ENCODE peak calls at places on chromosomes 2 and 18, in six cellular contexts. L is dorsolateral prefrontal cortex, F is OCI-LY7, I is kidney, H is esophagus squamous epithelium, N is pancreas. J is an unnamed sample.

GRCh38 chr2:44767691-44768090 is 173.8 kb upstream of the SIX3 start:
- DNase-seq in L (no peak), F (no peak), I (no peak), H (no peak), N (no peak), J (no peak)

GRCh38 chr2:32067549-32067948 is 4.2 kb downstream of the SPAST start:
- DNase-seq in L (no peak), F (no peak), I (no peak), H (no peak), N (no peak), J (no peak)

GRCh38 chr18:55779711-55780590 is 192.0 kb upstream of the TCF4 start:
- DNase-seq in L (peak), F (peak), I (peak), H (no peak), N (no peak), J (no peak)

GRCh38 chr2:236657215-236657614 is 87.6 kb downstream of the ACKR3 start:
- DNase-seq in L (no peak), F (no peak), I (no peak), H (no peak), N (peak), J (no peak)

GRCh38 chr2:39033980-39034379 is 86.9 kb downstream of the SOS1 start:
- DNase-seq in L (no peak), F (no peak), I (no peak), H (no peak), N (no peak), J (no peak)

GRCh38 chr2:10287766-10288165 is 14.9 kb upstream of the HPCAL1 start:
- DNase-seq in L (peak), F (no peak), I (no peak), H (no peak), N (no peak), J (no peak)

GRCh38 chr2:233455006-233455405 is 100.7 kb downstream of the DGKD start:
- DNase-seq in L (no peak), F (no peak), I (peak), H (no peak), N (no peak), J (no peak)

GRCh38 chr2:230564805-230565779 is 147.6 kb upstream of the CAB39 start:
- DNase-seq in L (no peak), F (peak), I (no peak), H (no peak), N (no peak), J (peak)

GRCh38 chr2:124318913-124319312 is 293.8 kb downstream of the CNTNAP5 start:
- DNase-seq in L (no peak), F (no peak), I (no peak), H (no peak), N (no peak), J (no peak)

GRCh38 chr2:228646061-228646460 is 464.6 kb upstream of the SPHKAP start:
- DNase-seq in L (no peak), F (no peak), I (no peak), H (no peak), N (no peak), J (no peak)

GRCh38 chr2:221571391-221572179 is 519 bp downstream of the EPHA4 start:
- DNase-seq in L (no peak), F (no peak), I (peak), H (no peak), N (peak), J (peak)

GRCh38 chr2:46241344-46241743 is 55.9 kb upstream of the EPAS1 start:
- DNase-seq in L (no peak), F (no peak), I (no peak), H (no peak), N (no peak), J (no peak)

GRCh38 chr2:223019390-223019930 is 32.5 kb upstream of the KCNE4 start:
- DNase-seq in L (no peak), F (no peak), I (no peak), H (no peak), N (no peak), J (no peak)

GRCh38 chr18:74632088-74632679 is 34.5 kb downstream of the ZNF407 start:
- DNase-seq in L (no peak), F (no peak), I (no peak), H (no peak), N (no peak), J (no peak)

GRCh38 chr18:22180722-22181121 is 11.3 kb downstream of the GATA6 start:
- DNase-seq in L (no peak), F (no peak), I (no peak), H (no peak), N (no peak), J (no peak)

GRCh38 chr2:160338891-160339290 is 138.8 kb upstream of the ITGB6 start:
- DNase-seq in L (no peak), F (no peak), I (peak), H (no peak), N (no peak), J (no peak)

GRCh38 chr2:196546151-196546919 is 93.2 kb upstream of the CCDC150 start:
- DNase-seq in L (no peak), F (no peak), I (no peak), H (no peak), N (no peak), J (no peak)

GRCh38 chr2:130371723-130372054 is 15.8 kb downstream of the PTPN18 start:
- DNase-seq in L (no peak), F (no peak), I (peak), H (no peak), N (no peak), J (no peak)

GRCh38 chr2:118319271-118319684 is 231.0 kb downstream of the INSIG2 start:
- DNase-seq in L (no peak), F (no peak), I (no peak), H (no peak), N (no peak), J (no peak)

GRCh38 chr18:44715245-44715644 is 34.6 kb downstream of the SETBP1 start:
- DNase-seq in L (no peak), F (no peak), I (peak), H (no peak), N (no peak), J (no peak)

GRCh38 chr18:58863539-58864145 is 1.0 kb upstream of the ZNF532 start:
- DNase-seq in L (peak), F (peak), I (peak), H (no peak), N (peak), J (no peak)

GRCh38 chr2:208319403-208319802 is 53.3 kb downstream of the PIKFYVE start:
- DNase-seq in L (no peak), F (no peak), I (no peak), H (no peak), N (no peak), J (peak)

GRCh38 chr2:137981112-137981679 is 16.9 kb downstream of the HNMT start:
- DNase-seq in L (no peak), F (no peak), I (no peak), H (no peak), N (no peak), J (no peak)

GRCh38 chr2:152354909-152355308 is 19.9 kb downstream of the FMNL2 start:
- DNase-seq in L (no peak), F (no peak), I (no peak), H (no peak), N (no peak), J (no peak)

GRCh38 chr2:20573611-20574422 is 77.1 kb downstream of the HS1BP3 start:
- DNase-seq in L (peak), F (no peak), I (peak), H (no peak), N (no peak), J (no peak)

GRCh38 chr2:127859712-127860085 is 1.7 kb upstream of the POLR2D start:
- DNase-seq in L (no peak), F (peak), I (peak), H (no peak), N (peak), J (no peak)

GRCh38 chr2:144905956-144906355 is 386.0 kb upstream of the ZEB2 start:
- DNase-seq in L (no peak), F (no peak), I (no peak), H (no peak), N (no peak), J (no peak)

GRCh38 chr18:8367217-8367988 is 241.8 kb upstream of the RAB12 start:
- DNase-seq in L (peak), F (no peak), I (peak), H (no peak), N (peak), J (no peak)

DNA sequence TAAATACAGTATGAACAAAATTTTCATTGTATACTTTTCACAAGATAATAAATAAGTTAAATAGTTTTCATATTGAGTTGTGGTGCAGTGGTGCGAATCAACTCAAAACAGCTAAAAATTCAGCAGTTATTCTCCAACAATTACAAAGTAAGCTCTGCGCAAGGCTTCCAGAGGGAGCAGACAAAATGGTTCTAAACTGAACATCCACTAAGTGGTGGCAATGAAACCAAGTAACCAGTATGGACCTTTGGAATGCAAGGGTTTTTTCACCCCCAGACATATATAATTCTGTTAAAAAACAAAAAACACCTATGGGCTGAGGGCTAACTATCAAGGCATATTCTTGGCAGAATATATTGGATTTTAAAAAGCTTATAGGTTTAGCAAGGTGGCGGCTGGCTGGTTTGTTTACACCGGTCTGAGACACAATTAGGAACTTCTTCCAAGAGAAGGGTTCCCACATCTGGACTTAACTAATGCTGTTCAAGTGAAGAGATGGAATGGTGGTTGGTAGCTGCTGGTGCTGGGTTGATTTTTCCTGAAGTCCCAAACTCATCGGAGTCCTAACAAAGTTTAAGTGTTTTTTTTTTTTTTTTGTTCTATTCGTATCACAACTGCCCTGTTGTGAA is 2.9 kb downstream of the ZFP36L2 start:
- DNase-seq in L (no peak), F (no peak), I (peak), H (no peak), N (no peak), J (peak)
- H3K4me3 ChIP-seq in L (peak), F (peak), I (peak), H (peak), N (peak), J (peak)

DNA sequence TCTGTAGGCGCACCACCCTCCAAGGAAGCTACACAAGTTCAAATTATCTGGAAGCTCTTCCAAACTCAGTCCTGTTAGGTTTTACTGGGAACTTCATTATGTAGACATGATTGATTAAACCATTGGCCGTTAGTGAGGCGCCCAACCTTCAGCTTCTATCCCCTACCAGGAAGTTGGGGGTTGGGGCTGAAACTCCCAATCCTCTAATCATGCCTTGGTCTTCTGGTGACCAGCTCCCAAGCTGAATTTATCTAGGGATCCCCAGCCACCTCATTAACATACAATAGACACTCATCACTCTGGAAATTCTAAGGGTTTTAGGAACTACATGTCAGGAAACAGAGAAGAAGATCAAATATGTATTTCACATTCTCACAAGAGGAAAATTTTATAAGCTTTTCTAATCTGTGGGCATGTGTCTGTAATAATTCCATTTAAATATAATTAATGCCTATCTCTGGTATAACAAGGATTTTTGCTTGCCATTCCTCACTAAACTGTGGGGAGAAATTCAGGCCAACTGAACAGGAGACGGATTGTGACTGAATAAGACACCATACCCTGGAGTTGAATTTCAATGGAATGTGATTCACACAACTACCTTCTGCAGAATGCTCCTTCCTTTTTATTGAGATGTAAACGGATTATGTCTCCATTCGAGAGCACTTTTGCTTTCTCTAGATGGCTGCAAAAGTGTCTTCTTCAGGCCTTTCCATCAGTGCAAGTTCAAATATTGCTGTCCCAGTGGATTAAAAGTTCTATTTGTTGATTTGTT is 328.6 kb downstream of the LRRTM1 start:
- DNase-seq in L (no peak), F (no peak), I (no peak), H (no peak), N (no peak), J (no peak)
- TF ChIP-seq CTCF in L (no peak), F (no peak), I (no peak), H (no peak), N (no peak), J (no peak)

DNA sequence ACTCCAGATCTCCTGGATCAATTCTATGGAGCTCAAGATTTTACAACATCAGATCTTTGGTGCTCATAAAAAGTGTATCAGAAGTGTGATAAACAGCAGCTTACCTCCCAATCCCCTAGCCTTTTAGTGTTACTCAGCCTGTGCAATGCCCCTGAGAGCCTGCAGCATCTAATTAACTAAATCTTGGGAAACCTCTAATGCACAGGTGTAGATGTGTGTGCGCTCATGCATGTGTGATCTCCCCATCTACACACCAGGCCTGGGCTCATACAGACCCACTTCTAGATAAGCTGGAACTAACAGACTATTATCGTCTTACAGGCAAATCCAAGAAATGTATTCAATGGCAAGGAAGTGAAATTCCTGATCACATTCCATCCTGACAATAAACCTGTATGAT is 7.5 kb downstream of the SUCLG1 start:
- DNase-seq in L (no peak), F (peak), I (no peak), H (no peak), N (no peak), J (no peak)
- H3K27ac ChIP-seq in L (no peak), F (no peak), I (no peak), H (no peak), N (no peak), J (no peak)

DNA sequence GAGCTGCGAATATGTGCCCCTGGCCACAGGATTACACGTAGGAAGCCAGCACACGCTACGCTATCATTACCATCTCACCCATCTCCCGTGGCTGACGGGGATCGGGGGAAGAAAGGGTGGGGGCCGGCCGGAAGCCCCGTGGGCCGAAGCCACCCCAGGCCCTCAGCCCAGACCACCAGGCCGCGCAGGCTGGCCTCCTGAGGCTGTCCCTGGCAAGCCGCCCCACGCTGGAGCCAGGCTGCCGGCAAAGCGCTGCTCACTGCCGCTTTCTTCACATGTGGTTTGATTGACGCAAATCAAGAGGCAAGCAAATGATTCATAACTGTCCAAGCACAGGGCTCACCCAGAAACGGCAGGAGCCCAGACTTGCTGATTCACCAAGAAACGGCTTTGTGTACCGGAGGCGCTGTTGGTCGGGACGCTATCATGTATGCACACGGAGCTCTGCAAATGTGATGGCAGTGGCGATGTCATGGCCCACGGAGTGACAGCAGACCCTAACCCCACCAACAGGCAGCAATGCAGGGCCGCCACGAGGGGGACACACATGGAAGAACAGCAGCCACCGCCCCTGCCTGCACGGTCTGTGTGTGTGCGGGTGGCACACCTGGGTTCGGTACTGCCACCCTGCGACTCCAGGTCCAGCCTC is 125.7 kb downstream of the HDAC4 start:
- DNase-seq in L (peak), F (no peak), I (peak), H (peak), N (peak), J (peak)
- H3K4me3 ChIP-seq in L (peak), F (no peak), I (no peak), H (peak), N (no peak), J (peak)

GRCh38 chr2:71224457-71224856 is 2.4 kb downstream of the PAIP2B start:
- DNase-seq in L (no peak), F (peak), I (no peak), H (no peak), N (no peak), J (no peak)

GRCh38 chr2:71226391-71226964 is 425 bp downstream of the PAIP2B start:
- DNase-seq in L (no peak), F (peak), I (peak), H (no peak), N (peak), J (no peak)

GRCh38 chr2:71224935-71225334 is 2.0 kb downstream of the PAIP2B start:
- DNase-seq in L (no peak), F (no peak), I (no peak), H (no peak), N (no peak), J (no peak)

GRCh38 chr2:71220743-71221142 is 6.2 kb downstream of the PAIP2B start:
- DNase-seq in L (no peak), F (no peak), I (no peak), H (no peak), N (no peak), J (no peak)

DNA sequence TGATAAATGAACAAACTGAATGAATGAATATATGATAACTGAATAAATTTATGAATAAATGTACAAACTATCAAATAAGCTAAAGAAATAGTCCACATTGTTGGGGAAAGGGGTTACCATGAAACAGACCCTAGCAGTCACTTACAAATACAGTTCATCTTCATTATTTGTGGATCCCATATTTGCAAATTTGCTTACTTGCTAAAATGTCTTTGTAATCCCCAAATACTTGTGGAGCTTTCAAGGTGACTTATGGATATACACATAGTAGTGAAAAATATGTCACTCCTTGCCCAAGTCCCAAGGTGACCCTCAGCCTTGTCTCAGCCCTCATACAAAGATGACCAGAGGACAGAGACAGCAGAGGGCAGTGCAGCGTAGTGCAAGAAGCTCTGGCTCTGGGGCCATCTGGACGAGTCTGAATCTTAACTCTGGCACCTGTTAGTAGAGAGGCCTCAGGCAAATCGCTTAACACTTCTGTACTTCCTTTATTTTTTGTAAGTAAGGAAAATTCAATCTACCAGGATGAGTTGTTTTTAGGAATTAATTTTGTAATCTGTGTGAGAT is 3.1 kb downstream of the PAIP2B start:
- DNase-seq in L (peak), F (peak), I (no peak), H (no peak), N (peak), J (peak)
- TF ChIP-seq CTCF in L (peak), F (peak), I (peak), H (no peak), N (no peak), J (peak)

GRCh38 chr18:3119401-3120323 is 100.1 kb downstream of the MYOM1 start:
- DNase-seq in L (no peak), F (no peak), I (no peak), H (no peak), N (no peak), J (no peak)

GRCh38 chr18:3120356-3120755 is 99.4 kb downstream of the MYOM1 start:
- DNase-seq in L (no peak), F (no peak), I (no peak), H (no peak), N (no peak), J (no peak)

GRCh38 chr18:3115430-3116025 is 102.6 kb upstream of the LPIN2 start:
- DNase-seq in L (no peak), F (no peak), I (no peak), H (no peak), N (no peak), J (no peak)

GRCh38 chr18:3118195-3119010 is 101.4 kb downstream of the MYOM1 start:
- DNase-seq in L (no peak), F (no peak), I (no peak), H (no peak), N (no peak), J (no peak)

DNA sequence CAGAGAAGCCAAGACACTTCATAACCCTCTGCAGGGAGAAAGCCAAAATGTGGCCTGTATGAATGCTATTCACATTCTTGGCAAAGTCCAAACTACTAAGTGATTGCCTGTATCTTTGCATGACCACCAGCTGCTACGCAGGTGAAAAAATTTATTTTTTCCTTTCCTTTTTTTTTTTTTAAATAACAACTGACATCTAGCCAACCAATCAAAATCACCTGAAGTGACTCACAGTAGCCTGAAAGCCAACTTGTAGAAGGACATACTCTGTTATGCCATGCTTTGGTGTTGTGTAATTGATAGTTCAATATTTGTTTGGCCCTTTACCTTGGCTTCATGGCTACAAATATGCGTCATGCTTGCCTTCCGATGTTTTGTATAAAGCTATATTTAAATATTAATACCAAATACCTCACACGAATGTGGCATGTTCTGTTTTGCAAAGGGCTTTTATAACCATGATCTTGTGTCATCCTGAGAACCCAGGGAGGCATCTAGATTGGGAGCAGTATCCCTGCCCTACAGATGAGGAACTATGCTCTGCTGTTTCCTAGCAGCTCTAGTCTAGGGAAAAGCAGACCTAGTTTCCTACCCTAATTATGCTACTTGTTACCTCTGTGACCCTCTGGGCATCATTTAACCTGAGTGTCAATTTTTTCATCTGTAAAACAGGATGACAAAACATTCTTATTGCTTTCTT is 102.1 kb downstream of the MYOM1 start:
- DNase-seq in L (no peak), F (no peak), I (no peak), H (no peak), N (peak), J (no peak)
- H3K27ac ChIP-seq in L (no peak), F (no peak), I (no peak), H (peak), N (peak), J (no peak)

GRCh38 chr2:28735511-28735910 is 16.1 kb upstream of the PPP1CB start:
- DNase-seq in L (no peak), F (no peak), I (no peak), H (no peak), N (no peak), J (no peak)
- H3K4me3 ChIP-seq in L (no peak), F (no peak), I (no peak), H (no peak), N (no peak), J (no peak)

J was measured in brain microvascular endothelial cell.